ENCODE peak calls at places on chromosome 3, in seven cellular contexts. B is K562, S is SK-N-SH, J is GM12878, R is H1, W is HepG2, F is HCT116. Y is an unnamed sample. For H3K36me3, the result is how much of the 10 kb centered on the place peaks cover.

GRCh38 chr3:114231616-114232015 is 5.8 kb downstream of the ZNF80 start:
- DNase-seq in B (no peak), S (no peak), J (no peak), R (no peak), W (no peak), F (no peak), Y (no peak)

GRCh38 chr3:66386925-66387650 is 113.7 kb downstream of the LRIG1 start:
- DNase-seq in B (no peak), S (no peak), J (peak), R (no peak), W (no peak), F (no peak), Y (no peak)

GRCh38 chr3:38551026-38551832 is 55.1 kb downstream of the EXOG start:
- DNase-seq in B (no peak), S (no peak), J (no peak), R (no peak), W (no peak), F (no peak), Y (no peak)

GRCh38 chr3:126908752-126909275 is 74.1 kb upstream of the PLXNA1 start:
- DNase-seq in B (peak), S (no peak), J (no peak), R (no peak), W (no peak), F (no peak), Y (no peak)

GRCh38 chr3:106542101-106542769 is 673.4 kb upstream of the CBLB start:
- DNase-seq in B (no peak), S (no peak), J (no peak), R (no peak), W (no peak), F (no peak), Y (peak)

GRCh38 chr3:143226678-143227291 is 107.2 kb downstream of the CHST2 start:
- DNase-seq in B (no peak), S (no peak), J (no peak), R (no peak), W (no peak), F (no peak), Y (no peak)

GRCh38 chr3:48685293-48685602 is 467 bp downstream of the NCKIPSD start:
- DNase-seq in B (no peak), S (no peak), J (no peak), R (no peak), W (no peak), F (no peak), Y (no peak)

GRCh38 chr3:78048698-78049097 is 1008.8 kb downstream of the ROBO2 start:
- DNase-seq in B (no peak), S (no peak), J (peak), R (no peak), W (no peak), F (no peak), Y (no peak)

GRCh38 chr3:179615458-179616173 is 11.0 kb downstream of the NDUFB5 start:
- DNase-seq in B (peak), S (no peak), J (no peak), R (no peak), W (no peak), F (no peak), Y (no peak)

GRCh38 chr3:41200669-41201021 is 1.3 kb downstream of the CTNNB1 start:
- DNase-seq in B (no peak), S (no peak), J (no peak), R (no peak), W (peak), F (no peak), Y (no peak)

GRCh38 chr3:45567730-45568172 is 26.8 kb upstream of the LIMD1 start:
- DNase-seq in B (no peak), S (peak), J (peak), R (no peak), W (no peak), F (no peak), Y (no peak)

GRCh38 chr3:129599607-129600006 is 6.9 kb downstream of the PLXND1 start:
- DNase-seq in B (peak), S (no peak), J (no peak), R (peak), W (no peak), F (no peak), Y (peak)

GRCh38 chr3:177177670-177178295 is 19.5 kb downstream of the TBL1XR1 start:
- DNase-seq in B (peak), S (no peak), J (no peak), R (no peak), W (no peak), F (no peak), Y (no peak)

GRCh38 chr3:50194903-50195500 is 3.6 kb downstream of the GNAT1 start:
- DNase-seq in B (peak), S (peak), J (no peak), R (peak), W (peak), F (peak), Y (no peak)

GRCh38 chr3:46466871-46467403 is 2.2 kb upstream of the LTF start:
- DNase-seq in B (no peak), S (no peak), J (no peak), R (peak), W (no peak), F (no peak), Y (no peak)

GRCh38 chr3:192831111-192831644 is 86.5 kb downstream of the MB21D2 start:
- DNase-seq in B (no peak), S (no peak), J (no peak), R (no peak), W (no peak), F (no peak), Y (no peak)

GRCh38 chr3:69690-70089 is 126.9 kb upstream of the CHL1 start:
- DNase-seq in B (no peak), S (no peak), J (no peak), R (no peak), W (no peak), F (no peak), Y (no peak)
- TF ChIP-seq YY1 in B (no peak), S (no peak), J (no peak), R (no peak), W (no peak), F (no peak), Y (no peak)

GRCh38 chr3:160444411-160444810 is 5.2 kb downstream of the TRIM59 start:
- DNase-seq in B (peak), S (peak), J (no peak), R (no peak), W (no peak), F (no peak), Y (no peak)

GRCh38 chr3:160448845-160449659 is 534 bp downstream of the TRIM59 start:
- DNase-seq in B (no peak), S (peak), J (no peak), R (no peak), W (no peak), F (no peak), Y (peak)

GRCh38 chr3:160447544-160447943 is 2.0 kb downstream of the TRIM59 start:
- DNase-seq in B (no peak), S (no peak), J (no peak), R (no peak), W (no peak), F (no peak), Y (no peak)

GRCh38 chr3:160446522-160447056 is 3.0 kb downstream of the TRIM59 start:
- DNase-seq in B (no peak), S (no peak), J (no peak), R (no peak), W (no peak), F (no peak), Y (no peak)

GRCh38 chr3:160445854-160446253 is 3.7 kb downstream of the TRIM59 start:
- DNase-seq in B (no peak), S (no peak), J (no peak), R (no peak), W (no peak), F (no peak), Y (no peak)
- H3K36me3 ChIP-seq in B (half or more), S (under half), J (under half), R (under half), W (under half), F (under half), Y (half or more)

DNA sequence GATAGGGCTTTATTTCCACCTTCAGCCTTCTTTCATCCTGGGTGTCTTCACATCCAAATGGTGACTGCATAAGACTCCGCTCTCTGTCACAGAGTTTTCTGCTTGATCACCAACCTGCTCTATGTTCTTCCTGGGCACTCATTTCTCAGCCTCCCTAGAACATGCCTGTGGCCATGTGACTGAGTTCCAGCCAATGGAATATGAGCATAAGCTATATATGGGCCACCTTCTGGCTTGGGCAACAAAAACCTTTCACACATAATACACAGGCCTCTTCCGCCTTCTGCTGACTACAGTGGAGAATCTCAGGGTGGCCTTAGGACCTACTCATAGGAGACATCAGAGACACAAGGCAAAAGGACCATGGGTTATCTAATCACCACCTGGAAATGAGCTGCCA is 51.2 kb upstream of the MED12L start:
- DNase-seq in B (no peak), S (no peak), J (no peak), R (no peak), W (no peak), F (no peak), Y (no peak)
- TF ChIP-seq YY1 in B (no peak), S (no peak), J (no peak), R (no peak), W (no peak), F (no peak), Y (no peak)

GRCh38 chr3:98809561-98809960 is 46.4 kb downstream of the ST3GAL6 start:
- DNase-seq in B (no peak), S (no peak), J (no peak), R (no peak), W (no peak), F (no peak), Y (no peak)
- H3K36me3 ChIP-seq in B (under half), S (half or more), J (under half), R (under half), W (under half), F (half or more), Y (half or more)

GRCh38 chr3:145557405-145557804 is 603.6 kb downstream of the PLOD2 start:
- DNase-seq in B (no peak), S (no peak), J (no peak), R (no peak), W (no peak), F (no peak), Y (peak)
- TF ChIP-seq YY1 in B (no peak), S (no peak), J (no peak), R (no peak), W (no peak), F (no peak), Y (no peak)

GRCh38 chr3:119456469-119456868 is 6.9 kb downstream of the TMEM39A start:
- DNase-seq in B (no peak), S (no peak), J (no peak), R (no peak), W (no peak), F (no peak), Y (no peak)

GRCh38 chr3:119457260-119457659 is 6.2 kb downstream of the TMEM39A start:
- DNase-seq in B (no peak), S (no peak), J (no peak), R (no peak), W (no peak), F (no peak), Y (no peak)
- H3K36me3 ChIP-seq in B (half or more), S (half or more), J (under half), R (under half), W (under half), F (under half), Y (half or more)

DNA sequence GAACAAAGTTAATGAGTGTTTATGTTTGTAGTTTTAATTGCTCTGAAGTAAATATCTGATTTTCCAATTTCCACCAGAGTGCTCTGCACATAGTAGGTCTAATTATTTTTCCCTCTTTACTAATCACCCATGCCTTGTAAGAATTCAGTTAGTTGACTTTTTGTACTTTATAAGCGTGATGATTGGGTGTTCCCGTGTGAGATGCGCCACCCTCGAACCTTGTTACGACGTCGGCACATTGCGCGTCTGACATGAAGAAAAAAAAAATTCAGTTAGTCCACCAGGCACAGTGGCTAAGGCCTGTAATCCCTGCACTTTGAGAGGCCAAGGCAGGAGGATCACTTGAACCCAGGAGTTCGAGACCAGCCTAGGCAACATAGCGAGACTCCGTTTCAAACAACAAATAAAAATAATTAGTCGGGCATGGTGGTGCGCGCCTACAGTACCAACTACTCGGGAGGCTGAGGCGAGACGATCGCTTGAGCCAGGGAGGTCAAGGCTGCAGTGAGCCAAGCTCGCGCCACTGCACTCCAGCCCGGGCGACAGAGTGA is 507 bp upstream of the VHL start:
- DNase-seq in B (no peak), S (no peak), J (no peak), R (no peak), W (no peak), F (no peak), Y (no peak)
- TF ChIP-seq YY1 in B (no peak), S (no peak), J (no peak), R (no peak), W (no peak), F (no peak), Y (no peak)

GRCh38 chr3:123119802-123120201 is 53.0 kb downstream of the PDIA5 start:
- DNase-seq in B (no peak), S (no peak), J (no peak), R (no peak), W (no peak), F (no peak), Y (no peak)

GRCh38 chr3:123119388-123119787 is 52.6 kb downstream of the PDIA5 start:
- DNase-seq in B (no peak), S (no peak), J (no peak), R (no peak), W (no peak), F (no peak), Y (no peak)

GRCh38 chr3:123123716-123124616 is 57.1 kb downstream of the PDIA5 start:
- DNase-seq in B (no peak), S (no peak), J (no peak), R (no peak), W (no peak), F (no peak), Y (no peak)

GRCh38 chr3:123122525-123123315 is 55.9 kb downstream of the PDIA5 start:
- DNase-seq in B (no peak), S (no peak), J (no peak), R (no peak), W (peak), F (no peak), Y (no peak)

GRCh38 chr3:123120546-123120945 is 53.7 kb downstream of the PDIA5 start:
- DNase-seq in B (no peak), S (peak), J (no peak), R (no peak), W (no peak), F (no peak), Y (no peak)
- H3K36me3 ChIP-seq in B (half or more), S (under half), J (under half), R (under half), W (under half), F (half or more), Y (half or more)

DNA sequence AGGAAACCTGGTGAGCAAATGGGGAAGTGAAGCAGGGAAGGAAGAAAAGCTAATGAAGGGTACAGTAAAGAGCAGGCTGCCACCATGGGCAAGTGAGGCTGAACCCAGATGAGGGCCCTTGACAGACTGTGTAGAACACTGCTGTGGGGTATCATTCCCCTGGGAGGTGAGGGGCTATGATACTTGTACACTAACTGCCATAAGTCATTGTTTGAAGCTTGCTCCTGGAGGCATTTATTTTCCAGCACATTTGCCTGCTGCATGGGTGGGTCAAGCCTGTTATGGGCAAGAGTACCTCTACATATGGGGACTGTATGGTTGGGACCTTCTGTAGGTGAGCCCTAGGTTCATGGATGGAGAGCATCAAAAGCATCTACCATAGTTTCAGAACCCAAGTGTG is 57.4 kb downstream of the POMGNT2 start:
- DNase-seq in B (no peak), S (no peak), J (no peak), R (no peak), W (no peak), F (no peak), Y (no peak)
- TF ChIP-seq YY1 in B (no peak), S (no peak), J (no peak), R (no peak), W (no peak), F (no peak), Y (no peak)

Y was measured in NT2/D1.